ENCODE peak calls at places on chromosomes 16 and 17, in eight cellular contexts. L, B, R, I, C, Z, Y and D are unnamed samples.

GRCh38 chr16:82085380-82085779 is 50.3 kb downstream of the HSD17B2 start:
- DNase-seq in Z (no peak), I (no peak), Y (no peak), B (no peak), C (no peak), L (no peak), R (no peak), D (no peak)

GRCh38 chr16:80441935-80442334 is 98.9 kb upstream of the DYNLRB2 start:
- DNase-seq in Z (no peak), R (no peak), C (no peak), L (no peak), B (no peak), I (no peak), Y (no peak), D (no peak)

GRCh38 chr16:66408181-66409048 is 18.7 kb upstream of the BEAN1 start:
- DNase-seq in Y (no peak), I (peak), R (peak), Z (peak), B (no peak), C (peak), L (peak), D (peak)

GRCh38 chr16:14310519-14310991 is 239.4 kb downstream of the MRTFB start:
- DNase-seq in C (no peak), I (no peak), R (no peak), Z (no peak), B (no peak), Y (peak), L (peak), D (peak)

GRCh38 chr17:32769846-32770245 is 107.1 kb downstream of the MYO1D start:
- DNase-seq in R (no peak), Y (no peak), C (no peak), B (no peak), L (peak), Z (no peak), I (no peak), D (no peak)

GRCh38 chr16:84284168-84284722 is 10.4 kb upstream of the WFDC1 start:
- DNase-seq in B (peak), I (no peak), C (peak), R (no peak), Y (no peak), Z (no peak), L (no peak), D (no peak)

GRCh38 chr16:1167276-1168107 is 14.6 kb downstream of the CACNA1H start:
- DNase-seq in C (no peak), R (no peak), I (no peak), Y (no peak), B (no peak), Z (no peak), L (no peak), D (no peak)

GRCh38 chr17:48472485-48473281 is 42.7 kb upstream of the SKAP1 start:
- DNase-seq in C (no peak), L (peak), I (no peak), Z (no peak), B (no peak), Y (no peak), R (peak), D (no peak)

GRCh38 chr17:42536048-42536371 is at the start of gene NAGLU:
- DNase-seq in Z (no peak), Y (peak), I (peak), R (peak), C (peak), L (peak), B (peak), D (peak)

GRCh38 chr17:48551601-48552452 is 6.9 kb upstream of the HOXB2 start:
- DNase-seq in I (no peak), B (no peak), Z (no peak), Y (no peak), L (no peak), C (no peak), R (no peak), D (no peak)

GRCh38 chr16:83878838-83879237 is 20.1 kb upstream of the MLYCD start:
- DNase-seq in R (peak), Z (no peak), C (no peak), Y (no peak), L (peak), B (no peak), I (no peak), D (peak)

GRCh38 chr16:19853973-19854876 is 30.4 kb downstream of the GPRC5B start:
- DNase-seq in I (no peak), L (no peak), Z (no peak), R (no peak), C (no peak), B (no peak), Y (no peak), D (no peak)

GRCh38 chr17:41101586-41102259 is at the start of gene KRTAP4-16:
- DNase-seq in R (no peak), C (no peak), B (no peak), L (no peak), Z (no peak), Y (no peak), I (no peak), D (no peak)

GRCh38 chr16:11405331-11406176 is 60.3 kb downstream of the RMI2 start:
- DNase-seq in R (no peak), I (peak), Y (peak), L (peak), Z (no peak), C (no peak), B (no peak), D (peak)

GRCh38 chr17:55402374-55402773 is 19.3 kb downstream of the MMD start:
- DNase-seq in Z (no peak), R (no peak), I (no peak), C (no peak), Y (no peak), B (no peak), L (no peak), D (no peak)

GRCh38 chr17:36918260-36918691 is 19.0 kb upstream of the LHX1 start:
- DNase-seq in Y (no peak), I (no peak), B (no peak), C (no peak), Z (no peak), R (peak), L (peak), D (no peak)

GRCh38 chr17:1107777-1108559 is 71.8 kb downstream of the ABR start:
- DNase-seq in I (peak), B (no peak), R (peak), Z (no peak), L (no peak), C (peak), Y (no peak), D (no peak)

GRCh38 chr17:72812823-72813222 is 279.7 kb downstream of the SLC39A11 start:
- DNase-seq in R (peak), C (no peak), B (no peak), Z (no peak), Y (no peak), L (no peak), I (no peak), D (no peak)

GRCh38 chr17:58338907-58339774 is 10.5 kb upstream of the TSPOAP1 start:
- DNase-seq in B (peak), L (no peak), C (no peak), Y (peak), R (peak), I (peak), Z (no peak), D (peak)

GRCh38 chr17:41491476-41491875 is 1.8 kb upstream of the KRT36 start:
- DNase-seq in Z (no peak), I (no peak), Y (no peak), C (no peak), B (peak), R (no peak), L (no peak), D (no peak)

GRCh38 chr17:64938925-64939474 is 19.7 kb upstream of the LRRC37A3 start:
- DNase-seq in C (peak), Y (peak), I (peak), R (peak), L (peak), B (no peak), Z (no peak), D (peak)

GRCh38 chr17:28744104-28744801 is 442 bp downstream of the TRAF4 start:
- DNase-seq in L (peak), C (no peak), R (no peak), Z (no peak), B (peak), I (peak), Y (peak), D (peak)

GRCh38 chr17:64732336-64733006 is 70.4 kb upstream of the SMURF2 start:
- DNase-seq in L (peak), C (no peak), B (peak), R (peak), Z (no peak), I (no peak), Y (no peak), D (no peak)

GRCh38 chr16:79757163-79757562 is 156.6 kb upstream of the MAF start:
- DNase-seq in L (no peak), R (no peak), B (no peak), Z (no peak), C (no peak), I (no peak), Y (no peak), D (no peak)

GRCh38 chr17:6303664-6304063 is 131.3 kb downstream of the AIPL1 start:
- DNase-seq in Y (peak), L (peak), Z (no peak), I (peak), B (no peak), C (peak), R (no peak), D (peak)

GRCh38 chr16:65235339-65236177 is 113.7 kb upstream of the CDH11 start:
- DNase-seq in I (no peak), R (no peak), B (no peak), Z (no peak), Y (no peak), C (no peak), L (no peak), D (no peak)

GRCh38 chr17:73359987-73360410 is 48.2 kb upstream of the CDC42EP4 start:
- DNase-seq in C (peak), I (no peak), R (no peak), Y (no peak), B (no peak), Z (no peak), L (no peak), D (no peak)

GRCh38 chr17:79800325-79801155 is 3.7 kb upstream of the CBX8 start:
- DNase-seq in L (no peak), Y (no peak), B (no peak), C (no peak), R (peak), I (peak), Z (no peak), D (peak)